ENCODE peak calls at places on chromosomes 4 and X, in four cellular contexts. W, J, G and Y are unnamed samples.

GRCh38 chr4:177190995-177191568 is 118.6 kb upstream of the NEIL3 start:
- DNase-seq in W (no peak), J (peak; percentile 71), G (peak; percentile 9), Y (no peak)

GRCh38 chr4:182510836-182511235 is 267.6 kb downstream of the TENM3 start:
- DNase-seq in W (no peak), J (no peak), G (no peak), Y (no peak)

GRCh38 chrX:147072747-147073146 is 258.2 kb upstream of the CXorf51A start:
- DNase-seq in W (no peak), J (no peak), G (no peak), Y (no peak)

GRCh38 chr4:38310446-38311043 is 350.3 kb downstream of the PTTG2 start:
- DNase-seq in W (no peak), J (peak; percentile 51), G (no peak), Y (no peak)

GRCh38 chrX:110170029-110170428 is 147.9 kb downstream of the AMMECR1 start:
- DNase-seq in W (no peak), J (no peak), G (no peak), Y (no peak)

GRCh38 chr4:173919196-173919595 is 364.3 kb downstream of the FBXO8 start:
- DNase-seq in W (no peak), J (peak; percentile 47), G (no peak), Y (no peak)

GRCh38 chr4:72631296-72631695 is 62.3 kb upstream of the ADAMTS3 start:
- DNase-seq in W (peak; percentile 55), J (peak; percentile 96), G (no peak), Y (no peak)

GRCh38 chrX:35098419-35098818 is 155.8 kb downstream of the FAM47B start:
- DNase-seq in W (no peak), J (no peak), G (no peak), Y (no peak)

GRCh38 chrX:41516995-41517660 is 70.0 kb downstream of the NYX start:
- DNase-seq in W (no peak), J (no peak), G (no peak), Y (no peak)

GRCh38 chrX:13545731-13546130 is 23.7 kb upstream of the EGFL6 start:
- DNase-seq in W (no peak), J (no peak), G (no peak), Y (no peak)

GRCh38 chr4:84535901-84536300 is 36.8 kb upstream of the NKX6-1 start:
- DNase-seq in W (no peak), J (no peak), G (no peak), Y (no peak)

GRCh38 chr4:140807491-140808257 is 51.5 kb upstream of the TBC1D9 start:
- DNase-seq in W (no peak), J (peak; percentile 44), G (no peak), Y (no peak)

GRCh38 chrX:72029473-72030411 is 102.0 kb downstream of the RTL5 start:
- DNase-seq in W (peak; percentile 73), J (peak; percentile 91), G (peak; percentile 77), Y (peak; percentile 6)

GRCh38 chrX:10111364-10112148 is 45.2 kb upstream of the CLCN4 start:
- DNase-seq in W (no peak), J (no peak), G (no peak), Y (no peak)

GRCh38 chr4:62670509-62670908 is 1470.4 kb downstream of the ADGRL3 start:
- DNase-seq in W (no peak), J (peak; percentile 0), G (no peak), Y (no peak)

GRCh38 chr4:8777320-8778196 is 94.1 kb downstream of the HMX1 start:
- DNase-seq in W (peak; percentile 48), J (no peak), G (peak; percentile 18), Y (no peak)

GRCh38 chr4:181643466-181643865 is 599.7 kb upstream of the TENM3 start:
- DNase-seq in W (no peak), J (no peak), G (no peak), Y (no peak)

GRCh38 chr4:24070117-24070516 is 180.3 kb upstream of the PPARGC1A start:
- DNase-seq in W (no peak), J (peak; percentile 87), G (peak; percentile 1), Y (no peak)

GRCh38 chr4:8274066-8274652 is 4.6 kb downstream of the HTRA3 start:
- DNase-seq in W (no peak), J (no peak), G (no peak), Y (no peak)

GRCh38 chr4:1399508-1400190 is 6.6 kb downstream of the NKX1-1 start:
- DNase-seq in W (no peak), J (no peak), G (no peak), Y (no peak)

GRCh38 chr4:78325244-78326187 is 226.1 kb upstream of the ANXA3 start:
- DNase-seq in W (no peak), J (no peak), G (no peak), Y (no peak)

GRCh38 chr4:100483796-100484195 is 34.0 kb downstream of the EMCN start:
- DNase-seq in W (no peak), J (no peak), G (no peak), Y (no peak)

GRCh38 chrX:141989802-141990201 is 86.1 kb downstream of the MAGEC1 start:
- DNase-seq in W (no peak), J (peak; percentile 44), G (no peak), Y (no peak)

GRCh38 chr4:105279314-105279713 is 132.6 kb downstream of the TET2 start:
- DNase-seq in W (no peak), J (no peak), G (no peak), Y (no peak)

GRCh38 chr4:124199755-124200154 is 512.8 kb downstream of the ANKRD50 start:
- DNase-seq in W (no peak), J (peak; percentile 65), G (no peak), Y (no peak)

GRCh38 chr4:184728858-184729257 is 5.0 kb downstream of the CENPU start:
- DNase-seq in W (no peak), J (peak; percentile 61), G (no peak), Y (no peak)

GRCh38 chr4:27066591-27066990 is 205.9 kb downstream of the STIM2 start:
- DNase-seq in W (no peak), J (no peak), G (no peak), Y (peak; percentile 18)

GRCh38 chrX:3697701-3698279 is 15.7 kb downstream of the PRKX start:
- DNase-seq in W (peak; percentile 82), J (peak; percentile 75), G (no peak), Y (no peak)

GRCh38 chr4:121950680-121951569 is 935 bp downstream of the TRPC3 start:
- DNase-seq in W (peak; percentile 81), J (no peak), G (no peak), Y (peak; percentile 26)

GRCh38 chr4:89753601-89754066 is 83.3 kb downstream of the SNCA start:
- DNase-seq in W (no peak), J (peak; percentile 98), G (peak; percentile 62), Y (no peak)

GRCh38 chrX:112025753-112026152 is 56.8 kb downstream of the TRPC5 start:
- DNase-seq in W (no peak), J (no peak), G (no peak), Y (no peak)

GRCh38 chrX:108072746-108073145 is 18.6 kb downstream of the PSMD10 start:
- DNase-seq in W (no peak), J (peak; percentile 80), G (no peak), Y (no peak)

GRCh38 chrX:39174761-39175417 is 373.6 kb downstream of the MID1IP1 start:
- DNase-seq in W (no peak), J (no peak), G (no peak), Y (peak; percentile 67)

GRCh38 chr4:126888968-126889367 is 743.8 kb upstream of the INTU start:
- DNase-seq in W (no peak), J (peak; percentile 63), G (no peak), Y (no peak)

GRCh38 chr4:115228851-115229250 is 115.4 kb upstream of the NDST4 start:
- DNase-seq in W (no peak), J (no peak), G (no peak), Y (no peak)

GRCh38 chrX:9339603-9340569 is 125.0 kb upstream of the TBL1X start:
- DNase-seq in W (no peak), J (no peak), G (no peak), Y (no peak)

GRCh38 chrX:70134116-70134477 is 850 bp downstream of the IGBP1 start:
- DNase-seq in W (no peak), J (no peak), G (peak; percentile 31), Y (peak; percentile 25)

GRCh38 chrX:70129811-70130210 is 3.4 kb upstream of the IGBP1 start:
- DNase-seq in W (no peak), J (no peak), G (peak; percentile 21), Y (no peak)

GRCh38 chrX:70133303-70134115 is at the start of gene IGBP1:
- DNase-seq in W (peak; percentile 94), J (peak; percentile 72), G (peak; percentile 93), Y (peak; percentile 83)

GRCh38 chrX:70132244-70132643 is 1.0 kb upstream of the IGBP1 start:
- DNase-seq in W (no peak), J (no peak), G (peak; percentile 10), Y (no peak)

GRCh38 chrX:70132877-70133302 is 357 bp upstream of the IGBP1 start:
- DNase-seq in W (no peak), J (no peak), G (no peak), Y (no peak)
- H3K4me3 ChIP-seq in W (peak overlapping the region; percentile 39), J (peak overlapping the region; percentile 94), G (peak overlapping the region; percentile 68), Y (peak overlapping the region; percentile 52)

GRCh38 chrX:24760601-24761000 is 66.9 kb downstream of the POLA1 start:
- DNase-seq in W (no peak), J (peak; percentile 81), G (no peak), Y (no peak)

GRCh38 chrX:24763989-24764388 is 70.3 kb downstream of the POLA1 start:
- DNase-seq in W (no peak), J (no peak), G (no peak), Y (no peak)

GRCh38 chrX:24761306-24761705 is 67.6 kb downstream of the POLA1 start:
- DNase-seq in W (no peak), J (peak; percentile 72), G (no peak), Y (no peak)

DNA sequence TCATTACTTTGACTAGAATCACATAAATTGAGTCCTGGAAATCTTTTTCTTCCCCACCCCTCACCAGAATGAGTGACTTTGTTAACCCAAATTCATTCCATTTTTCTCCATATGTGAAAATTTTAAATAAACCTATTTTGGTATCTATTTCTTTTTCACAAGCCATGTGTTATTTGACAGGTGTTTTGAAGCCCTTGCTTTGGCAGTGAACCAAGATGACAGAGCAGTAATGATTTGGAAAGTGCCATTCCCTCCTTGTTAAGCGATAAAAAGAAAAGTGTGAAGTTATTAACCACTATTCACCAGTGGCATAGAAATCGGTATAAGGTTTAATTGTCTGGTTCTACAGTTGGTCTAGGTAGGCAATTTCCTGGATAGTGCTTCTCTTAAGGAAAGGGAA is 66.1 kb downstream of the POLA1 start:
- DNase-seq in W (no peak), J (no peak), G (no peak), Y (no peak)
- H3K4me3 ChIP-seq in W (no peak overlapping the region), J (no peak overlapping the region), G (no peak overlapping the region), Y (no peak overlapping the region)

GRCh38 chrX:135000516-135000915 is 9.7 kb downstream of the SMIM10 start:
- DNase-seq in W (no peak), J (no peak), G (no peak), Y (no peak)

GRCh38 chrX:134998246-134998645 is 7.5 kb downstream of the SMIM10 start:
- DNase-seq in W (no peak), J (no peak), G (no peak), Y (no peak)

GRCh38 chrX:135003876-135004623 is 13.3 kb downstream of the SMIM10 start:
- DNase-seq in W (peak; percentile 96), J (peak; percentile 62), G (peak; percentile 93), Y (peak; percentile 90)

GRCh38 chrX:134999469-134999868 is 8.7 kb downstream of the SMIM10 start:
- DNase-seq in W (no peak), J (peak; percentile 38), G (peak; percentile 54), Y (no peak)
- H3K4me3 ChIP-seq in W (no peak overlapping the region), J (no peak overlapping the region), G (no peak overlapping the region), Y (no peak overlapping the region)

GRCh38 chrX:100635989-100636320 is 651 bp downstream of the TSPAN6 start:
- DNase-seq in W (no peak), J (no peak), G (no peak), Y (no peak)
- H3K4me3 ChIP-seq in W (peak overlapping the region; percentile 52), J (peak overlapping the region; percentile 80), G (peak overlapping the region; percentile 79), Y (peak overlapping the region; percentile 51)